ENCODE peak calls at places on chromosomes 5 and 9, in eight cellular contexts. X is GM23338, K is keratinocyte, C is IMR-90, H is kidney, G is fibroblast of lung, W is breast epithelium, A is mammary epithelial cell. L is an unnamed sample. For H3K4me1, the result is how much of the 10 kb centered on the place peaks cover.

GRCh38 chr5:72363146-72363802 is 43.1 kb downstream of the PTCD2 start:
- DNase-seq in W (no peak), G (peak), X (peak), A (peak), H (no peak), K (peak), C (peak), L (no peak)

GRCh38 chr9:136321561-136321960 is 5.8 kb upstream of the GPSM1 start:
- DNase-seq in H (peak), C (no peak), W (no peak), G (no peak), A (no peak), K (no peak), X (no peak), L (no peak)

GRCh38 chr5:39384271-39384670 is 20.0 kb upstream of the C9 start:
- DNase-seq in X (no peak), W (no peak), H (no peak), A (no peak), G (no peak), C (no peak), K (no peak), L (no peak)

GRCh38 chr9:121770415-121771273 is 119.2 kb downstream of the DAB2IP start:
- DNase-seq in G (peak), C (peak), W (no peak), X (no peak), A (no peak), K (no peak), H (peak), L (no peak)

GRCh38 chr5:81393783-81394718 is at the start of gene ACOT12:
- DNase-seq in K (no peak), H (peak), X (peak), G (peak), A (no peak), C (peak), W (no peak), L (no peak)

GRCh38 chr5:9015250-9015936 is 530.5 kb downstream of the SEMA5A start:
- DNase-seq in K (no peak), H (no peak), G (peak), W (no peak), A (no peak), X (no peak), C (peak), L (no peak)

GRCh38 chr5:95901676-95902646 is 59.7 kb downstream of the ELL2 start:
- DNase-seq in W (no peak), C (peak), A (peak), K (no peak), H (no peak), G (peak), X (no peak), L (no peak)

GRCh38 chr9:131289301-131290038 is at the start of gene PLPP7:
- DNase-seq in X (peak), H (peak), C (peak), W (no peak), A (no peak), G (peak), K (no peak), L (no peak)

DNA sequence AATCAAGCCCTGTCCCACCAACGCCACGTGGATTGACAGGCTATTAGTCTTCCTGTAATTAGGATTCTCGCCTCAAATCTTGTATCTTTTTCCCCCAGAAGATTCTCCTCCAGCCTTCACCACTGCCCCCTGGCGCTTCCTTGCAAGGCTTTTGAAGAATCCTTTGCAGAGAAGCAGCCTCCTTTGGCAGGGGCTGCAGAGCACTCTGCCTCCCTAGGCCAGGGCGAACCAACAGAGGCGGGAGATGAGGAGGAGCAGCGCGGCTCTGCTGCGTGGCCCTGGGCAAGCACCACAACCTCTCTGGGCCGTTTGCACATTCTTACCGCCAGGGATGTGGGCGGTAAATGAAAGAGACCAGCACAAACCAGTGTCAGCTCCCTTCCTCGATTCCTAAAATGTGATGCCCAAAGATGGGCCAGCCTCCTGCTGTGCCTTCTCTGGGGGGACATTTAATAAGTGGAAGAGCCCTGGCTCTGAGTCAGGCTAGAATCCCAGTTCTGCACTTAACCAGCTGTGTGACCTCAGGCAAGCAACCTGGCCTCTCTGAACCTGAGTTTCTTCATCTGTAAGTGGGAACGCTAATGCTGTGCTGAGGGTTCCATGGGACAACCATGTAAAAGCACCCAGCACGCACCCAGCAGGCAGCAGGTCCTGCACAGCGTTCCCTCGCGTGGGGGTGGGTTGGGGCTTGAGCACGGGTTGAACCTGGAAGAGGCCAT is 128.6 kb downstream of the KCNIP1 start:
- DNase-seq in H (no peak), K (no peak), G (no peak), X (peak), C (no peak), W (no peak), A (no peak), L (no peak)
- TF ChIP-seq CTCF in H (no peak), K (peak), G (no peak), X (no peak), C (no peak), W (no peak), A (no peak), L (no peak)

GRCh38 chr5:134547579-134547978 is 22.1 kb downstream of the JADE2 start:
- DNase-seq in H (peak), X (no peak), W (no peak), G (peak), K (no peak), C (peak), A (peak), L (no peak)

GRCh38 chr5:134541736-134542376 is 16.4 kb downstream of the JADE2 start:
- DNase-seq in G (no peak), A (no peak), W (no peak), H (no peak), K (no peak), X (peak), C (peak), L (no peak)

GRCh38 chr5:134545070-134545868 is 19.8 kb downstream of the JADE2 start:
- DNase-seq in C (no peak), G (no peak), H (peak), K (no peak), X (no peak), A (no peak), W (no peak), L (no peak)

GRCh38 chr5:134540747-134541733 is 15.6 kb downstream of the JADE2 start:
- DNase-seq in W (no peak), G (no peak), K (no peak), H (no peak), A (no peak), X (no peak), C (no peak), L (no peak)

GRCh38 chr5:134543820-134544692 is 18.6 kb downstream of the JADE2 start:
- DNase-seq in G (no peak), K (no peak), X (no peak), H (peak), A (no peak), W (no peak), C (no peak), L (peak)
- H3K4me1 ChIP-seq in G (under half), K (under half), X (under half), H (under half), A (under half), W (under half), C (under half), L (under half)

DNA sequence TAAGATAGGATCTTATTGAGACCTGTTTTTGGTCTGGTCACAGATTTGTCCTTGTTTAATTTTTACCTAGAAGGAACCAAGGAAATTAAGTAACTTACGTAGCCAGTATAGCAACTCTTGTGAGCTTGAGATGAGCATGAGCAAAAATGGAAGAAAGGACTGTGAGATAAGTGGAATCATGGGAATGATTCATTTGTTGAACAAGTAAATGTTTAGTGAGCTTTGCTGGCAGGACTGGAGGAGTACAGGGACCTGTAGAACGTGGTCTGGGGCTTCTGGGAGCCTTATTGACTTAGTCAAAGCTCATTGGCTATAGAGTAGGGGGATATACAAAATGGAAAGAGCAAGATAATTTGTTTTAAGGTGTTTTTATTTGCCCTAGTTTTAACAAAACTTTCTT is 3.0 kb downstream of the RAD23B start:
- DNase-seq in H (no peak), G (peak), A (peak), C (peak), W (no peak), K (no peak), X (no peak), L (no peak)
- H3K27ac ChIP-seq in H (no peak), G (peak), A (no peak), C (peak), W (peak), K (peak), X (no peak), L (no peak)

GRCh38 chr9:35910613-35911488 is 1.6 kb downstream of the SPAAR start:
- DNase-seq in K (no peak), C (peak), X (peak), G (peak), A (peak), W (no peak), H (peak), L (peak)
- TF ChIP-seq CTCF in K (peak), C (peak), X (peak), G (peak), A (peak), W (peak), H (peak), L (peak)

DNA sequence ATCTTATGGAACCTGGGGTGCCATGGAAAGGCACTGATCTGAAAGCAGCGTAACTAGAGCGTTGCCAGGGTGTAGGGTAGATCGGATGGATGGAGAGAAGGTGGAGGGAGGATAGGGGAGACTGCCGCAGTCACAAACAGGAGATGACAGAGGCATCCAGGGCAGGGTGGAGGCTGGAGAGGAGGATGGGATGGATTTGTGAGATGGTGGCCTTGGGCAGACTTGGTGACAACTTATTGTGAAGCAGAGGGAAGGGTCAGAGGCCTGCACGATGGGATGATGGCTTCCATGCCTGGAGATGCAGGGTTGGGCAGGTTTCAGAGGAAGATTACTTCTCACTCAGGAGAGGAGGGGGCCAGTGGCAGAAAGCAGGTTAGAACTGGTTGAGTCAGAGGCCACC is 2.4 kb downstream of the GLIPR2 start:
- DNase-seq in G (no peak), K (no peak), C (no peak), X (no peak), W (no peak), A (no peak), H (no peak), L (no peak)
- H3K4me1 ChIP-seq in G (under half), K (under half), C (under half), X (under half), W (under half), A (under half), H (under half), L (half or more)

GRCh38 chr5:104080646-104081175 is 518.1 kb upstream of the NUDT12 start:
- DNase-seq in H (no peak), W (no peak), X (no peak), K (no peak), C (no peak), A (no peak), G (no peak), L (no peak)
- H3K27ac ChIP-seq in H (no peak), W (no peak), X (no peak), K (no peak), C (no peak), A (no peak), G (no peak), L (no peak)

DNA sequence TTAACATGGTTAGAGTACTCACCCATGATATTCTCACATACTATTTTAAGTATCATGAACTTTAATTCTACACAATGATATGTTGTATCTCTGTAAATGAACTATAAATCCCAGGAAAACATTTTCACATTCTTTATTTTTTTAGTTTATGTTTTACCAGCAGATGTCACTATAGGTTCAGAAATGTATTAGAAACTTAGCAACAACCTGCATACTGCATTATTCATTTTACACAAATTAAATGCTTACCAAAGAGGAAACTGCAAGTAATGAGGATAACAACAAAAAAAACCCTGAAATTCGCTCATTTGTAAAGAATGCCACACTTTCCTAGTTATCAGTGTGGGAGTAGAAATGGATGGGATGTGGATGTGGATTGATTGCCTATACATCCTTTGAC is 217.5 kb upstream of the OTULINL start:
- DNase-seq in X (no peak), A (no peak), G (no peak), W (no peak), C (no peak), H (no peak), K (no peak), L (no peak)
- TF ChIP-seq CTCF in X (no peak), A (peak), G (no peak), W (no peak), C (peak), H (no peak), K (no peak), L (peak)

GRCh38 chr5:134225780-134226440 is at the start of gene PPP2CA:
- DNase-seq in W (peak), G (peak), X (peak), A (peak), H (peak), K (peak), C (peak), L (peak)

GRCh38 chr5:134226441-134227192 is 744 bp upstream of the PPP2CA start:
- DNase-seq in C (peak), K (no peak), X (no peak), A (peak), H (no peak), W (no peak), G (peak), L (no peak)

GRCh38 chr5:134227259-134227658 is 1.4 kb upstream of the PPP2CA start:
- DNase-seq in H (no peak), X (peak), C (peak), W (no peak), A (peak), G (peak), K (no peak), L (no peak)

GRCh38 chr5:134224905-134225779 is 731 bp downstream of the PPP2CA start:
- DNase-seq in C (peak), G (peak), H (peak), K (no peak), W (peak), X (peak), A (peak), L (peak)

GRCh38 chr5:134223406-134224251 is 2.2 kb downstream of the PPP2CA start:
- DNase-seq in G (peak), A (no peak), C (peak), H (no peak), K (no peak), W (no peak), X (no peak), L (no peak)
- H3K4me1 ChIP-seq in G (under half), A (under half), C (under half), H (under half), K (under half), W (under half), X (under half), L (half or more)

L was measured in CD8-positive, alpha-beta T cell.